ENCODE peak calls at places on chromosome 18, in nine cellular contexts. C is mammary epithelial cell, V is thoracic aorta, N is pancreas, H is left lung, A is brain microvascular endothelial cell, P is body of pancreas, Q is DND-41, F is MM.1S. B is an unnamed sample.

GRCh38 chr18:9094307-9095226 is 7.9 kb upstream of the NDUFV2 start:
- DNase-seq in C (no peak), V (no peak), N (no peak), H (no peak), A (peak), P (no peak), Q (no peak), F (no peak), B (peak)

GRCh38 chr18:48330016-48330991 is 78.9 kb downstream of the ZBTB7C start:
- DNase-seq in C (peak), V (no peak), N (no peak), H (no peak), A (peak), P (no peak), Q (no peak), F (no peak), B (no peak)

GRCh38 chr18:66079401-66079800 is 328.6 kb downstream of the CDH7 start:
- DNase-seq in C (no peak), V (no peak), N (no peak), H (no peak), A (no peak), P (no peak), Q (no peak), F (no peak), B (no peak)

GRCh38 chr18:32770651-32771168 is 2.1 kb downstream of the KLHL14 start:
- DNase-seq in C (no peak), V (no peak), N (peak), H (no peak), A (no peak), P (no peak), Q (no peak), F (no peak), B (no peak)

GRCh38 chr18:47968721-47969120 is 38.3 kb upstream of the SMAD2 start:
- DNase-seq in C (no peak), V (no peak), N (no peak), H (no peak), A (peak), P (no peak), Q (no peak), F (no peak), B (peak)

GRCh38 chr18:79987566-79987965 is 797 bp downstream of the TXNL4A start:
- DNase-seq in C (peak), V (no peak), N (no peak), H (no peak), A (no peak), P (no peak), Q (no peak), F (no peak), B (no peak)

GRCh38 chr18:13566941-13567762 is 159.2 kb downstream of the FAM210A start:
- DNase-seq in C (peak), V (no peak), N (no peak), H (peak), A (no peak), P (no peak), Q (no peak), F (peak), B (peak)

GRCh38 chr18:75105551-75106254 is 103.2 kb downstream of the PTGR3 start:
- DNase-seq in C (no peak), V (no peak), N (no peak), H (no peak), A (no peak), P (no peak), Q (no peak), F (no peak), B (no peak)

GRCh38 chr18:7488571-7488970 is 78.5 kb upstream of the PTPRM start:
- DNase-seq in C (no peak), V (no peak), N (no peak), H (no peak), A (no peak), P (no peak), Q (no peak), F (no peak), B (no peak)

GRCh38 chr18:29588446-29589100 is 1411.6 kb upstream of the CDH2 start:
- DNase-seq in C (no peak), V (no peak), N (peak), H (no peak), A (no peak), P (no peak), Q (no peak), F (no peak), B (no peak)

GRCh38 chr18:59864446-59864764 is 35.4 kb upstream of the PMAIP1 start:
- DNase-seq in C (peak), V (no peak), N (no peak), H (no peak), A (no peak), P (no peak), Q (no peak), F (no peak), B (no peak)

GRCh38 chr18:33826151-33826550 is 248.1 kb downstream of the ASXL3 start:
- DNase-seq in C (no peak), V (no peak), N (no peak), H (no peak), A (no peak), P (no peak), Q (no peak), F (no peak), B (no peak)

GRCh38 chr18:54607213-54607934 is 16.3 kb downstream of the DYNAP start:
- DNase-seq in C (peak), V (no peak), N (no peak), H (no peak), A (no peak), P (peak), Q (no peak), F (no peak), B (peak)

GRCh38 chr18:11148655-11149440 is 521 bp downstream of the PIEZO2 start:
- DNase-seq in C (no peak), V (no peak), N (peak), H (no peak), A (no peak), P (no peak), Q (no peak), F (no peak), B (no peak)

GRCh38 chr18:25399554-25399953 is 47.6 kb upstream of the ZNF521 start:
- DNase-seq in C (peak), V (no peak), N (no peak), H (no peak), A (no peak), P (no peak), Q (no peak), F (no peak), B (no peak)

GRCh38 chr18:47415888-47416287 is 164.4 kb upstream of the SKOR2 start:
- DNase-seq in C (no peak), V (no peak), N (no peak), H (no peak), A (no peak), P (no peak), Q (no peak), F (no peak), B (no peak)

GRCh38 chr18:52903858-52904257 is 563.9 kb downstream of the DCC start:
- DNase-seq in C (peak), V (no peak), N (no peak), H (no peak), A (no peak), P (peak), Q (peak), F (peak), B (peak)

GRCh38 chr18:62616331-62616805 is 93.5 kb downstream of the ZCCHC2 start:
- DNase-seq in C (no peak), V (no peak), N (no peak), H (no peak), A (peak), P (no peak), Q (no peak), F (no peak), B (peak)

GRCh38 chr18:37845498-37845897 is 279.9 kb upstream of the CELF4 start:
- DNase-seq in C (no peak), V (no peak), N (no peak), H (no peak), A (no peak), P (no peak), Q (no peak), F (no peak), B (no peak)

GRCh38 chr18:9468998-9469397 is 6.3 kb upstream of the RALBP1 start:
- DNase-seq in C (no peak), V (no peak), N (no peak), H (no peak), A (no peak), P (no peak), Q (no peak), F (no peak), B (no peak)

GRCh38 chr18:52070295-52070756 is 269.7 kb upstream of the DCC start:
- DNase-seq in C (no peak), V (no peak), N (no peak), H (no peak), A (no peak), P (no peak), Q (no peak), F (no peak), B (no peak)

GRCh38 chr18:456361-456821 is 44.1 kb downstream of the COLEC12 start:
- DNase-seq in C (no peak), V (no peak), N (no peak), H (peak), A (peak), P (peak), Q (no peak), F (no peak), B (peak)
- H3K4me3 ChIP-seq in C (no peak), V (peak), N (no peak), H (no peak), A (no peak), P (no peak), Q (no peak), F (no peak), B (no peak)

DNA sequence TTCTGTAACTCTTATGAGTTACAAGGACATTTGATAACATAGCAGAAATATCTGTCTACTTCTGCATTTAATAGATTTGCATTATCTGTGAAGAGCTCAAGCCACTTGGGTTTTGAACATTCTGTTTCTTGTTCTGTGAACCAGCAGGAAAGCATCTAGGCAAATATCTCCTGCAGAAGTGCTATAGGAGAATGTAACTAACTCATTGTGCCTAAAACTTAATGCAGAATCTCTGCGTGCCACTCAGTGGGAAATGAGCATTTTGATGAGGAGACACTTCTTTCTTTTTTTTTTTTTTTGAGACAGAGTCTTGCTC is 63.5 kb downstream of the MYOM1 start:
- DNase-seq in C (no peak), V (no peak), N (no peak), H (no peak), A (no peak), P (no peak), Q (no peak), F (no peak), B (peak)
- H3K27ac ChIP-seq in C (no peak), V (peak), N (no peak), H (no peak), A (no peak), P (no peak), Q (no peak), F (no peak), B (peak)

DNA sequence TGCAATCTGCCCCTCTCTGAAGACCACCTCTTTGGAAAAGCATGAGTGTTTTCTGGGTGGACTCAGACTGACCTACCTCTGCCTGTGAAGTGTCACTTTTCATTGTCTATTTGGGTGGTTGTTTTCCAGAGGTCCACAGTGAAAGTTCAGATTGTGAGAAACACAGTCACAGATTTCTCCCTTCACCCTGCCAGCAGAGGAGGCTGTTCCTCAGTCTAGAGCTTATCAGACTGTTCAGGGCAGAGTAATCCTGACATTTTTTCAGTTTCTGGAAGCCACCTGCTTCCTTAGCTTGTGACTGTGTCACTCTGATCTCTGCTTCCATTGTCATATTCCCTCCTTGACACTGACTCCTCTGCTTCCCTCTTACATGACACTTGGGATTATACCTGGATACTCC is 55.4 kb upstream of the RMP24 start:
- DNase-seq in C (peak), V (no peak), N (no peak), H (no peak), A (no peak), P (no peak), Q (no peak), F (no peak), B (no peak)
- TF ChIP-seq CTCF in C (peak), V (no peak), N (no peak), H (no peak), A (peak), P (no peak), Q (peak), F (peak), B (peak)

GRCh38 chr18:21605218-21605617 is 4.7 kb upstream of the ESCO1 start:
- DNase-seq in C (no peak), V (no peak), N (no peak), H (no peak), A (no peak), P (no peak), Q (no peak), F (no peak), B (no peak)

GRCh38 chr18:21599585-21600525 is 649 bp downstream of the ESCO1 start:
- DNase-seq in C (no peak), V (no peak), N (peak), H (no peak), A (no peak), P (peak), Q (peak), F (peak), B (peak)

GRCh38 chr18:21600526-21601410 is at the start of gene ESCO1:
- DNase-seq in C (peak), V (peak), N (peak), H (peak), A (peak), P (peak), Q (peak), F (peak), B (peak)

GRCh38 chr18:21604711-21605110 is 4.2 kb upstream of the ESCO1 start:
- DNase-seq in C (peak), V (no peak), N (no peak), H (no peak), A (no peak), P (no peak), Q (no peak), F (peak), B (no peak)

GRCh38 chr18:21602302-21602592 is 1.7 kb upstream of the ESCO1 start:
- DNase-seq in C (no peak), V (no peak), N (no peak), H (no peak), A (no peak), P (no peak), Q (no peak), F (no peak), B (no peak)
- H3K4me3 ChIP-seq in C (no peak), V (no peak), N (no peak), H (no peak), A (no peak), P (no peak), Q (no peak), F (no peak), B (no peak)

GRCh38 chr18:28176933-28177827 is at the start of gene CDH2:
- DNase-seq in C (peak), V (no peak), N (peak), H (peak), A (peak), P (peak), Q (peak), F (peak), B (peak)
- H3K27ac ChIP-seq in C (no peak), V (peak), N (no peak), H (no peak), A (peak), P (no peak), Q (peak), F (peak), B (peak)

GRCh38 chr18:43420950-43421349 is 143.7 kb upstream of the SYT4 start:
- DNase-seq in C (no peak), V (no peak), N (no peak), H (no peak), A (no peak), P (no peak), Q (no peak), F (no peak), B (peak)
- TF ChIP-seq CTCF in C (peak), V (no peak), N (no peak), H (no peak), A (peak), P (no peak), Q (peak), F (peak), B (no peak)